ENCODE peak calls at places on chromosome 3, in ten cellular contexts. One of them, this sample, is unnamed.

GRCh38 chr3:174023445-174023844 is 625.9 kb downstream of the NLGN1 start:
- DNase-seq in HFF-Myc: no peak
- DNase-seq in mammary epithelial cell: no peak
- DNase-seq in kidney epithelial cell: no peak
- DNase-seq in progenitor cell of endocrine pancreas: no peak
- DNase-seq in transverse colon: no peak
- DNase-seq in GM13977: no peak
- DNase-seq in endothelial cell: no peak
- DNase-seq in Peyer's patch: no peak
- DNase-seq in lower lobe of right lung: no peak
- DNase-seq in this sample: no peak

GRCh38 chr3:89227218-89227617 is 119.8 kb downstream of the EPHA3 start:
- DNase-seq in mammary epithelial cell: no peak
- DNase-seq in Peyer's patch: no peak
- DNase-seq in progenitor cell of endocrine pancreas: no peak
- DNase-seq in HFF-Myc: no peak
- DNase-seq in endothelial cell: no peak
- DNase-seq in transverse colon: no peak
- DNase-seq in lower lobe of right lung: no peak
- DNase-seq in kidney epithelial cell: no peak
- DNase-seq in GM13977: no peak
- DNase-seq in this sample: no peak

GRCh38 chr3:67468511-67468910 is 185.9 kb downstream of the SUCLG2 start:
- DNase-seq in progenitor cell of endocrine pancreas: no peak
- DNase-seq in kidney epithelial cell: peak; percentile 53
- DNase-seq in Peyer's patch: no peak
- DNase-seq in transverse colon: no peak
- DNase-seq in HFF-Myc: no peak
- DNase-seq in GM13977: no peak
- DNase-seq in mammary epithelial cell: no peak
- DNase-seq in lower lobe of right lung: no peak
- DNase-seq in endothelial cell: no peak
- DNase-seq in this sample: no peak

GRCh38 chr3:23806322-23807160 is 786 bp downstream of the UBE2E1 start:
- DNase-seq in progenitor cell of endocrine pancreas: peak; percentile 14
- DNase-seq in lower lobe of right lung: peak; percentile 51
- DNase-seq in Peyer's patch: peak; percentile 46
- DNase-seq in kidney epithelial cell: no peak
- DNase-seq in HFF-Myc: no peak
- DNase-seq in mammary epithelial cell: no peak
- DNase-seq in transverse colon: peak; percentile 24
- DNase-seq in GM13977: peak; percentile 63
- DNase-seq in endothelial cell: peak; percentile 28
- DNase-seq in this sample: no peak

GRCh38 chr3:15983232-15983631 is 185.5 kb upstream of the ANKRD28 start:
- DNase-seq in GM13977: no peak
- DNase-seq in lower lobe of right lung: no peak
- DNase-seq in mammary epithelial cell: peak; percentile 90
- DNase-seq in transverse colon: no peak
- DNase-seq in Peyer's patch: no peak
- DNase-seq in endothelial cell: no peak
- DNase-seq in HFF-Myc: peak; percentile 67
- DNase-seq in kidney epithelial cell: peak; percentile 39
- DNase-seq in progenitor cell of endocrine pancreas: no peak
- DNase-seq in this sample: no peak

GRCh38 chr3:170078620-170079281 is 41.0 kb downstream of the GPR160 start:
- DNase-seq in HFF-Myc: no peak
- DNase-seq in progenitor cell of endocrine pancreas: no peak
- DNase-seq in GM13977: no peak
- DNase-seq in kidney epithelial cell: no peak
- DNase-seq in mammary epithelial cell: no peak
- DNase-seq in endothelial cell: no peak
- DNase-seq in Peyer's patch: no peak
- DNase-seq in transverse colon: no peak
- DNase-seq in lower lobe of right lung: no peak
- DNase-seq in this sample: no peak

GRCh38 chr3:100023595-100023994 is 90.7 kb downstream of the FILIP1L start:
- DNase-seq in HFF-Myc: no peak
- DNase-seq in Peyer's patch: no peak
- DNase-seq in endothelial cell: no peak
- DNase-seq in progenitor cell of endocrine pancreas: no peak
- DNase-seq in lower lobe of right lung: no peak
- DNase-seq in mammary epithelial cell: peak; percentile 27
- DNase-seq in transverse colon: no peak
- DNase-seq in kidney epithelial cell: no peak
- DNase-seq in GM13977: no peak
- DNase-seq in this sample: no peak

GRCh38 chr3:58122936-58123700 is 87.7 kb downstream of the DNASE1L3 start:
- DNase-seq in HFF-Myc: no peak
- DNase-seq in Peyer's patch: no peak
- DNase-seq in mammary epithelial cell: no peak
- DNase-seq in endothelial cell: no peak
- DNase-seq in kidney epithelial cell: no peak
- DNase-seq in GM13977: no peak
- DNase-seq in lower lobe of right lung: no peak
- DNase-seq in progenitor cell of endocrine pancreas: no peak
- DNase-seq in transverse colon: no peak
- DNase-seq in this sample: no peak

GRCh38 chr3:127387556-127388153 is 99.8 kb upstream of the PRR20G start:
- DNase-seq in transverse colon: no peak
- DNase-seq in mammary epithelial cell: no peak
- DNase-seq in HFF-Myc: no peak
- DNase-seq in kidney epithelial cell: no peak
- DNase-seq in lower lobe of right lung: no peak
- DNase-seq in GM13977: no peak
- DNase-seq in Peyer's patch: no peak
- DNase-seq in progenitor cell of endocrine pancreas: no peak
- DNase-seq in endothelial cell: no peak
- DNase-seq in this sample: peak; percentile 68

GRCh38 chr3:4846529-4846928 is 132.7 kb upstream of the BHLHE40 start:
- DNase-seq in GM13977: no peak
- DNase-seq in kidney epithelial cell: no peak
- DNase-seq in progenitor cell of endocrine pancreas: no peak
- DNase-seq in Peyer's patch: no peak
- DNase-seq in mammary epithelial cell: no peak
- DNase-seq in endothelial cell: no peak
- DNase-seq in HFF-Myc: no peak
- DNase-seq in transverse colon: no peak
- DNase-seq in lower lobe of right lung: no peak
- DNase-seq in this sample: no peak

GRCh38 chr3:125202197-125202596 is 10.4 kb downstream of the SLC12A8 start:
- DNase-seq in lower lobe of right lung: no peak
- DNase-seq in mammary epithelial cell: no peak
- DNase-seq in HFF-Myc: no peak
- DNase-seq in transverse colon: no peak
- DNase-seq in endothelial cell: no peak
- DNase-seq in progenitor cell of endocrine pancreas: no peak
- DNase-seq in GM13977: peak; percentile 57
- DNase-seq in Peyer's patch: no peak
- DNase-seq in kidney epithelial cell: no peak
- DNase-seq in this sample: no peak
- TF ChIP-seq CTCF in lower lobe of right lung: no peak
- TF ChIP-seq CTCF in mammary epithelial cell: peak; percentile 42
- TF ChIP-seq CTCF in HFF-Myc: peak; percentile 35
- TF ChIP-seq CTCF in transverse colon: no peak
- TF ChIP-seq CTCF in endothelial cell: no peak
- TF ChIP-seq CTCF in progenitor cell of endocrine pancreas: no peak
- TF ChIP-seq CTCF in GM13977: peak; percentile 52
- TF ChIP-seq CTCF in Peyer's patch: no peak
- TF ChIP-seq CTCF in kidney epithelial cell: peak; percentile 11
- TF ChIP-seq CTCF in this sample: peak; percentile 56

GRCh38 chr3:60746043-60746638 is 505.1 kb downstream of the FHIT start:
- DNase-seq in kidney epithelial cell: no peak
- DNase-seq in GM13977: no peak
- DNase-seq in lower lobe of right lung: no peak
- DNase-seq in mammary epithelial cell: peak; percentile 10
- DNase-seq in transverse colon: no peak
- DNase-seq in progenitor cell of endocrine pancreas: no peak
- DNase-seq in HFF-Myc: no peak
- DNase-seq in Peyer's patch: no peak
- DNase-seq in endothelial cell: no peak
- DNase-seq in this sample: no peak

GRCh38 chr3:60743631-60744164 is 507.6 kb downstream of the FHIT start:
- DNase-seq in Peyer's patch: no peak
- DNase-seq in lower lobe of right lung: no peak
- DNase-seq in transverse colon: no peak
- DNase-seq in kidney epithelial cell: no peak
- DNase-seq in endothelial cell: peak; percentile 33
- DNase-seq in progenitor cell of endocrine pancreas: no peak
- DNase-seq in GM13977: no peak
- DNase-seq in HFF-Myc: no peak
- DNase-seq in mammary epithelial cell: no peak
- DNase-seq in this sample: no peak

GRCh38 chr3:60737633-60738399 is 513.4 kb downstream of the FHIT start:
- DNase-seq in transverse colon: no peak
- DNase-seq in mammary epithelial cell: no peak
- DNase-seq in progenitor cell of endocrine pancreas: no peak
- DNase-seq in Peyer's patch: no peak
- DNase-seq in kidney epithelial cell: no peak
- DNase-seq in HFF-Myc: no peak
- DNase-seq in GM13977: no peak
- DNase-seq in endothelial cell: no peak
- DNase-seq in lower lobe of right lung: no peak
- DNase-seq in this sample: no peak

GRCh38 chr3:60746690-60747416 is 504.4 kb downstream of the FHIT start:
- DNase-seq in lower lobe of right lung: no peak
- DNase-seq in GM13977: no peak
- DNase-seq in mammary epithelial cell: no peak
- DNase-seq in HFF-Myc: no peak
- DNase-seq in endothelial cell: peak; percentile 7
- DNase-seq in kidney epithelial cell: no peak
- DNase-seq in progenitor cell of endocrine pancreas: no peak
- DNase-seq in Peyer's patch: no peak
- DNase-seq in transverse colon: no peak
- DNase-seq in this sample: no peak

DNA sequence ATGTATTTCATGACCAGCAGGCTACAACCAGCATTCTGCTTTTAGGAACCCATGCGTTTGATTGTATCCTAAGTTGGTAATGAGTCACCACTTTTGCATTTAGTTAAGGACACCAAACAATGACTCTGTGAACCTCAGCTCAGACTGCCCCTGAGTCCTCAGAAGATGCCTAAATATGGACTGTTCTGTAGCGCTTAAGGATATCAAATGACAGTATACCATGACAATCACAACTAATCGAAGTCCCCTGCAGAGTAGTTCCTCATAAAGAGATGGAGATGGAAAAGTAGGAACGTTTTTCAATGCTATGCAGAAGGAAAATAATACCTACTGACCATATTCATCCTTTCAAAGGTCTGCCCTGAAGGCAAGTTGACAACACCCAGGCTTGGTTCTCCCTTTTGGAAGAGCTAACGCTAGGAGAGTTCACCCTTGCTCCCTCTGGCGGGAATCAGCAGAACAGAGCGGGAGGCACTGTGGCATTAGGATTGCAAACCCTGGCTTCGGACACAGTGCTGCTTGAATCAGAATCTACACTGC is 508.6 kb downstream of the FHIT start:
- DNase-seq in GM13977: no peak
- DNase-seq in Peyer's patch: no peak
- DNase-seq in endothelial cell: peak; percentile 50
- DNase-seq in mammary epithelial cell: peak; percentile 2
- DNase-seq in transverse colon: no peak
- DNase-seq in HFF-Myc: peak; percentile 21
- DNase-seq in lower lobe of right lung: no peak
- DNase-seq in kidney epithelial cell: peak; percentile 58
- DNase-seq in progenitor cell of endocrine pancreas: peak; percentile 11
- DNase-seq in this sample: no peak
- TF ChIP-seq CTCF in GM13977: no peak
- TF ChIP-seq CTCF in Peyer's patch: no peak
- TF ChIP-seq CTCF in endothelial cell: peak; percentile 49
- TF ChIP-seq CTCF in mammary epithelial cell: no peak
- TF ChIP-seq CTCF in transverse colon: no peak
- TF ChIP-seq CTCF in HFF-Myc: peak; percentile 4
- TF ChIP-seq CTCF in lower lobe of right lung: no peak
- TF ChIP-seq CTCF in kidney epithelial cell: no peak
- TF ChIP-seq CTCF in progenitor cell of endocrine pancreas: peak; percentile 63
- TF ChIP-seq CTCF in this sample: peak; percentile 85

GRCh38 chr3:81394656-81395055 is 366.8 kb downstream of the GBE1 start:
- DNase-seq in HFF-Myc: no peak
- DNase-seq in transverse colon: no peak
- DNase-seq in progenitor cell of endocrine pancreas: no peak
- DNase-seq in Peyer's patch: no peak
- DNase-seq in mammary epithelial cell: no peak
- DNase-seq in GM13977: no peak
- DNase-seq in lower lobe of right lung: no peak
- DNase-seq in kidney epithelial cell: no peak
- DNase-seq in endothelial cell: no peak
- DNase-seq in this sample: no peak

GRCh38 chr3:81393251-81393650 is 368.2 kb downstream of the GBE1 start:
- DNase-seq in GM13977: no peak
- DNase-seq in mammary epithelial cell: no peak
- DNase-seq in Peyer's patch: no peak
- DNase-seq in endothelial cell: no peak
- DNase-seq in lower lobe of right lung: no peak
- DNase-seq in progenitor cell of endocrine pancreas: no peak
- DNase-seq in transverse colon: no peak
- DNase-seq in HFF-Myc: no peak
- DNase-seq in kidney epithelial cell: no peak
- DNase-seq in this sample: no peak

DNA sequence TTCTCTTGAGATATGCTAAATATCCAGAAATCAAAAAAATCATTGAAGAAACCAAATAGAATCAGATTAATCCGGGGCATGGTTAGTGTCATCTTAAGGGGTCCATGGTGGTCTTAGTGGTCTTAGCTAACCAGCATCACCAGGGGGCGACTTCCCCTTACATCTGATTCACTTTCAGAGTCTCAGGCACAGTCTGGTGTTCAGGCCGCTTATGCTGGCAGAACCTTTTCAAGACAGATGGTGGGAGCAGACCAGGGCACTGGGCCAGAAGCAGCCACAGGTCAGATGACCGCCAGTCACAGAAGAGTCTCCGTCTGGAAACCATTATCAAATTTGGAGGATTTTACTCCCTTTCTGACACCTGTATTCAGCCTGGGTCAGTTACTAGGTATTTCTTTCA is 365.7 kb downstream of the GBE1 start:
- DNase-seq in mammary epithelial cell: no peak
- DNase-seq in HFF-Myc: no peak
- DNase-seq in kidney epithelial cell: no peak
- DNase-seq in transverse colon: no peak
- DNase-seq in Peyer's patch: no peak
- DNase-seq in GM13977: no peak
- DNase-seq in lower lobe of right lung: no peak
- DNase-seq in progenitor cell of endocrine pancreas: no peak
- DNase-seq in endothelial cell: peak; percentile 11
- DNase-seq in this sample: no peak
- TF ChIP-seq CTCF in mammary epithelial cell: no peak
- TF ChIP-seq CTCF in HFF-Myc: peak; percentile 24
- TF ChIP-seq CTCF in kidney epithelial cell: no peak
- TF ChIP-seq CTCF in transverse colon: no peak
- TF ChIP-seq CTCF in Peyer's patch: no peak
- TF ChIP-seq CTCF in GM13977: no peak
- TF ChIP-seq CTCF in lower lobe of right lung: no peak
- TF ChIP-seq CTCF in progenitor cell of endocrine pancreas: peak; percentile 32
- TF ChIP-seq CTCF in endothelial cell: no peak
- TF ChIP-seq CTCF in this sample: peak; percentile 32

DNA sequence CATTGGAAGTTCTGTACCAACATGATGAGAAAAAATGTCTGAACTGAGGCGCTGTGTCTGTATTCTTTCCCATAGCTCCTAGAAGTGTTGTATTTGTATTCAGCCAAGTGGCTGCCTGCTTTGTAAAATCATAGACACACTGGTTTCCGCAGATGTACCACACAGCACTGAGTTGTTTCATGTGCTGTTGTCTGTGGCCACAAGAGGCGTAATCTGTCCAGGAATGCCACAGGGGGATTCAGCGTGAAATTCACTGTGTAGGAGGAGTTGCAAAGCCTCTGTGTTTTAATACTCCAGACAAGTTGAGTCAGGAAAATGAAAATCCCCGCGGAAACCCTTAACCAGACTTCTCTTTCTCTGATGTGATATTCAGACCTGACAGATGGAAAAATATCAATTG is 462.2 kb downstream of the NSUN3 start:
- DNase-seq in Peyer's patch: no peak
- DNase-seq in HFF-Myc: no peak
- DNase-seq in kidney epithelial cell: no peak
- DNase-seq in endothelial cell: no peak
- DNase-seq in lower lobe of right lung: no peak
- DNase-seq in GM13977: no peak
- DNase-seq in transverse colon: no peak
- DNase-seq in progenitor cell of endocrine pancreas: no peak
- DNase-seq in mammary epithelial cell: peak; percentile 14
- DNase-seq in this sample: no peak
- TF ChIP-seq CTCF in Peyer's patch: no peak
- TF ChIP-seq CTCF in HFF-Myc: no peak
- TF ChIP-seq CTCF in kidney epithelial cell: peak; percentile 49
- TF ChIP-seq CTCF in endothelial cell: no peak
- TF ChIP-seq CTCF in lower lobe of right lung: peak; percentile 32
- TF ChIP-seq CTCF in GM13977: no peak
- TF ChIP-seq CTCF in transverse colon: no peak
- TF ChIP-seq CTCF in progenitor cell of endocrine pancreas: peak; percentile 74
- TF ChIP-seq CTCF in mammary epithelial cell: peak; percentile 65
- TF ChIP-seq CTCF in this sample: peak; percentile 75